ENCODE peak calls at places on chromosome 5, in ten cellular contexts. Y is sigmoid colon, C is A549, B is K562, G is transverse colon, X is HepG2, I is tibial nerve, Z is stomach, O is suprapubic skin, E is GM12878. A is an unnamed sample.

GRCh38 chr5:125317546-125317995 is 571.1 kb upstream of the ZNF608 start:
- DNase-seq in I (no peak), Z (no peak), G (no peak), E (no peak), Y (no peak), O (no peak), B (no peak), X (no peak), C (no peak), A (no peak)

GRCh38 chr5:178113141-178113787 is at the start of gene N4BP3:
- DNase-seq in E (no peak), Z (peak; percentile 83), C (peak; percentile 60), X (no peak), B (peak; percentile 98), I (no peak), O (no peak), Y (no peak), G (peak; percentile 79), A (peak; percentile 31)

GRCh38 chr5:7802855-7803254 is 48.1 kb downstream of the CFAP90 start:
- DNase-seq in X (no peak), Y (no peak), O (no peak), E (no peak), B (no peak), G (no peak), I (no peak), C (no peak), Z (no peak), A (no peak)

GRCh38 chr5:159061834-159062530 is 37.7 kb downstream of the EBF1 start:
- DNase-seq in I (no peak), X (no peak), Z (no peak), G (no peak), Y (no peak), C (no peak), E (no peak), O (no peak), B (no peak), A (no peak)

GRCh38 chr5:39384271-39384670 is 20.0 kb upstream of the C9 start:
- DNase-seq in B (no peak), Z (no peak), I (no peak), C (no peak), X (no peak), Y (no peak), O (no peak), G (no peak), E (no peak), A (no peak)

GRCh38 chr5:80504833-80505232 is 16.9 kb downstream of the FAM151B start:
- DNase-seq in Z (no peak), E (no peak), Y (no peak), B (no peak), I (no peak), G (no peak), C (no peak), X (no peak), O (no peak), A (no peak)

GRCh38 chr5:178162481-178162880 is 8.8 kb upstream of the NHP2 start:
- DNase-seq in Y (no peak), I (no peak), G (no peak), B (no peak), X (no peak), E (no peak), O (peak; percentile 36), Z (no peak), C (no peak), A (no peak)

GRCh38 chr5:13643196-13643595 is 301.3 kb downstream of the DNAH5 start:
- DNase-seq in O (no peak), E (no peak), Z (no peak), I (no peak), B (no peak), C (no peak), X (no peak), Y (no peak), G (no peak), A (no peak)

GRCh38 chr5:141934099-141934844 is 10.6 kb downstream of the DELE1 start:
- DNase-seq in O (no peak), Y (no peak), C (no peak), E (no peak), X (no peak), B (no peak), Z (peak; percentile 61), G (peak; percentile 34), I (no peak), A (no peak)

GRCh38 chr5:174231961-174232487 is 186.5 kb downstream of the NSG2 start:
- DNase-seq in Y (no peak), C (no peak), O (no peak), Z (no peak), I (no peak), X (no peak), B (no peak), E (no peak), G (no peak), A (no peak)

GRCh38 chr5:149887622-149888183 is 56.9 kb downstream of the PDE6A start:
- DNase-seq in C (no peak), Y (no peak), O (no peak), Z (no peak), X (peak; percentile 67), B (no peak), G (no peak), E (no peak), I (no peak), A (no peak)

GRCh38 chr5:26245327-26245726 is 793.1 kb downstream of the CDH9 start:
- DNase-seq in C (no peak), I (no peak), X (no peak), G (no peak), Z (no peak), O (no peak), Y (no peak), E (no peak), B (no peak), A (no peak)

GRCh38 chr5:141359790-141360426 is at the start of gene PCDHGB2:
- DNase-seq in I (no peak), E (no peak), Y (no peak), B (no peak), O (no peak), C (no peak), X (peak; percentile 48), G (no peak), Z (no peak), A (no peak)

GRCh38 chr5:142475102-142475501 is 150.3 kb upstream of the SPRY4 start:
- DNase-seq in I (no peak), B (no peak), Z (no peak), C (no peak), E (no peak), G (no peak), Y (no peak), O (no peak), X (no peak), A (no peak)

GRCh38 chr5:160539431-160539830 is 117.8 kb downstream of the PTTG1 start:
- DNase-seq in C (no peak), E (no peak), I (no peak), G (no peak), Z (no peak), O (no peak), Y (no peak), X (no peak), B (no peak), A (no peak)

GRCh38 chr5:150077060-150077459 is 9.3 kb downstream of the CSF1R start:
- DNase-seq in C (no peak), X (no peak), G (no peak), Z (peak; percentile 5), O (peak; percentile 22), I (no peak), E (no peak), Y (no peak), B (no peak), A (no peak)

DNA sequence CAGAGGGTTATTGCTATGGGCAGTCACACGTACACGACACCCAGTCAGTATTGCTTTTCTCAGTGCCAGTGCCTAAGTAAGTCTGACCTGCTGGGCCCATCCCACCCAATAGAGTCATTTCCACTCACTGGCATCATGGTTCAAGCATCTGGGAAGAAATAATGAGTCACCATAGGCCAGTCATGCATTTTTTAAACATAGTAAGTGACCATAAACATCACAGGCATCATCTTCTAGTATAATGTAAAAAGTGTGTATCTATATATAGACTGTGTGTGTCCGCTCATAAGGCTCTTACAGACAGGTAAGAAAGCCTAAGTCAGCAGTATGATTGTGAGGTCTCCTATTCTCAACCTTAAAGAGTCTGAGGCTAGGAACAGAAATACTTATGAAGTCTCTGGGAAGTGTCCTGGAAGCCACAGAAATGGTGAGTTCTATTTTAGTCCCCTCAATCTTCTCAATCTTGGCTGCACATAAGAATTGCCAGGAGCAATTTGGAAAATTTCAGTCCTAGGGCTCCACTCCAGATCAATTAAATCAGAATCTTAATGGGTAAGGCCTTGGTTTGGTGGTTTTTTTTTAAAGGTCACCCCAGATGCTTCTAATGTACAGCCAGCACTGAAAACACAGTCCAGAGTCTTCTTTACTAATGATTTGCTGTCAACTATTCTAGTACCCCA is 65.2 kb downstream of the ZNF366 start:
- DNase-seq in O (no peak), E (no peak), Z (no peak), X (no peak), B (no peak), I (no peak), Y (no peak), G (no peak), C (peak; percentile 34), A (no peak)
- TF ChIP-seq EP300 in O (no peak), E (no peak), Z (no peak), X (no peak), B (no peak), I (no peak), Y (no peak), G (no peak), C (no peak), A (no peak)

GRCh38 chr5:111129938-111130337 is 37.8 kb downstream of the WDR36 start:
- DNase-seq in C (no peak), B (no peak), G (no peak), X (no peak), Z (no peak), O (no peak), E (no peak), Y (no peak), I (no peak), A (no peak)
- TF ChIP-seq CTCF in C (no peak), B (no peak), G (no peak), X (no peak), Z (no peak), O (no peak), E (no peak), Y (no peak), I (no peak), A (no peak)

GRCh38 chr5:135442387-135443256 is 4.5 kb downstream of the DCANP1 start:
- DNase-seq in O (no peak), Z (no peak), G (no peak), B (no peak), X (no peak), E (no peak), I (no peak), Y (peak; percentile 46), C (no peak), A (no peak)
- H3K4me1 ChIP-seq in O (peaks cover 17% of the 10 kb centered on the region), Z (peaks cover 29% of the 10 kb centered on the region), G (no peaks in the 10 kb centered on the region), B (peaks cover 12% of the 10 kb centered on the region), X (peaks cover 9% of the 10 kb centered on the region), E (peaks cover 15% of the 10 kb centered on the region), I (no peaks in the 10 kb centered on the region), Y (peaks cover 30% of the 10 kb centered on the region), C (no peaks in the 10 kb centered on the region), A (no peaks in the 10 kb centered on the region)

GRCh38 chr5:66440202-66440680 is 156.0 kb upstream of the MAST4 start:
- DNase-seq in I (no peak), X (no peak), O (no peak), E (no peak), C (no peak), Y (no peak), G (no peak), B (no peak), Z (no peak), A (no peak)

DNA sequence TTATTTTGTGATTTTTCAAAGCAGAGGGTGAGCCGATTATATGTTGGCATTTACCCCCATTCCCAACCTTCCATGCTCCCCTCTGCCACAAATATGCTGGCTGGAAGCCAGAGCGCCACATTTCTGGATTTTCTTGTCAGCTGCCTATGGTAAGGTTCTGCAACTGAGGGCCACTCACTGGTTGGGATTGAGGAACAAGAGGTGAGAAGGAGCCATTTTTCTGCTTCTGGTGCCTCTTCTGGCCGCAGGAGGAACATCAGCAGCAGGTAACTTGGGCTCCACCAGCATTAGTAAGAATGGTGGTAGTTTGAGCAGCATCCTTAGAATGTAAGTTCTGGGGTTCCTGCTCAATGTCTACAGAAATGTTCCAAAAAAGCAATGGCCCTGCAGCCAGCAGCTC is 159.5 kb upstream of the MAST4 start:
- DNase-seq in O (no peak), E (no peak), C (no peak), X (peak; percentile 6), Y (no peak), G (no peak), Z (no peak), B (no peak), I (no peak), A (no peak)
- TF ChIP-seq EP300 in O (no peak), E (no peak), C (no peak), X (no peak), Y (no peak), G (no peak), Z (no peak), B (no peak), I (no peak), A (no peak)